ENCODE peak calls at places on chromosome 20, in four cellular contexts. One of them, this sample, is unnamed.

GRCh38 chr20:11411765-11412164 is 505.9 kb upstream of the BTBD3 start:
- DNase-seq in body of pancreas: no peak
- DNase-seq in cardiac muscle cell: no peak
- DNase-seq in prostate gland: no peak
- DNase-seq in this sample: no peak

GRCh38 chr20:17959257-17959627 is 9.4 kb downstream of the SNX5 start:
- DNase-seq in cardiac muscle cell: no peak
- DNase-seq in body of pancreas: no peak
- DNase-seq in prostate gland: no peak
- DNase-seq in this sample: no peak

GRCh38 chr20:5865604-5866003 is 84.7 kb downstream of the TRMT6 start:
- DNase-seq in cardiac muscle cell: no peak
- DNase-seq in prostate gland: no peak
- DNase-seq in body of pancreas: no peak
- DNase-seq in this sample: no peak

GRCh38 chr20:13340088-13340487 is 119.0 kb downstream of the ISM1 start:
- DNase-seq in prostate gland: no peak
- DNase-seq in body of pancreas: no peak
- DNase-seq in cardiac muscle cell: no peak
- DNase-seq in this sample: no peak

GRCh38 chr20:34141293-34141692 is 29.2 kb upstream of the EIF2S2 start:
- DNase-seq in prostate gland: no peak
- DNase-seq in body of pancreas: no peak
- DNase-seq in cardiac muscle cell: no peak
- DNase-seq in this sample: no peak

GRCh38 chr20:39993737-39994136 is 695.3 kb downstream of the MAFB start:
- DNase-seq in body of pancreas: peak
- DNase-seq in prostate gland: no peak
- DNase-seq in cardiac muscle cell: no peak
- DNase-seq in this sample: no peak

GRCh38 chr20:21360686-21361085 is 36.6 kb downstream of the NKX2-4 start:
- DNase-seq in body of pancreas: no peak
- DNase-seq in cardiac muscle cell: peak
- DNase-seq in prostate gland: no peak
- DNase-seq in this sample: no peak

GRCh38 chr20:45445805-45446562 is 23.6 kb upstream of the WFDC2 start:
- DNase-seq in prostate gland: no peak
- DNase-seq in body of pancreas: peak
- DNase-seq in cardiac muscle cell: no peak
- DNase-seq in this sample: no peak

GRCh38 chr20:47680804-47681529 is 104.3 kb downstream of the SULF2 start:
- DNase-seq in body of pancreas: no peak
- DNase-seq in cardiac muscle cell: peak
- DNase-seq in prostate gland: no peak
- DNase-seq in this sample: no peak

GRCh38 chr20:57445774-57446173 is 54.6 kb downstream of the RBM38 start:
- DNase-seq in body of pancreas: no peak
- DNase-seq in cardiac muscle cell: no peak
- DNase-seq in prostate gland: no peak
- DNase-seq in this sample: no peak

GRCh38 chr20:9117548-9117947 is 48.7 kb downstream of the PLCB4 start:
- DNase-seq in prostate gland: no peak
- DNase-seq in cardiac muscle cell: no peak
- DNase-seq in body of pancreas: no peak
- DNase-seq in this sample: no peak

GRCh38 chr20:46681032-46681854 is 8.0 kb downstream of the TP53RK start:
- DNase-seq in cardiac muscle cell: peak
- DNase-seq in body of pancreas: peak
- DNase-seq in prostate gland: peak
- DNase-seq in this sample: peak

GRCh38 chr20:43653966-43654365 is 12.9 kb upstream of the MYBL2 start:
- DNase-seq in body of pancreas: peak
- DNase-seq in cardiac muscle cell: no peak
- DNase-seq in prostate gland: no peak
- DNase-seq in this sample: no peak

GRCh38 chr20:22382742-22383141 is 201.6 kb downstream of the FOXA2 start:
- DNase-seq in prostate gland: no peak
- DNase-seq in cardiac muscle cell: no peak
- DNase-seq in body of pancreas: no peak
- DNase-seq in this sample: no peak

GRCh38 chr20:43543138-43543537 is 15.7 kb upstream of the SGK2 start:
- DNase-seq in prostate gland: peak
- DNase-seq in body of pancreas: no peak
- DNase-seq in cardiac muscle cell: no peak
- DNase-seq in this sample: no peak

GRCh38 chr20:36462440-36463211 is 78.7 kb upstream of the MYL9 start:
- DNase-seq in prostate gland: peak
- DNase-seq in cardiac muscle cell: peak
- DNase-seq in body of pancreas: peak
- DNase-seq in this sample: no peak

GRCh38 chr20:24045621-24046020 is 57.0 kb upstream of the GGTLC1 start:
- DNase-seq in body of pancreas: no peak
- DNase-seq in cardiac muscle cell: no peak
- DNase-seq in prostate gland: no peak
- DNase-seq in this sample: no peak

GRCh38 chr20:46646659-46647380 is 4.4 kb downstream of the SLC13A3 start:
- DNase-seq in prostate gland: no peak
- DNase-seq in cardiac muscle cell: no peak
- DNase-seq in body of pancreas: no peak
- DNase-seq in this sample: no peak

GRCh38 chr20:29318871-29319461 is 1938.5 kb upstream of the DEFB115 start:
- DNase-seq in body of pancreas: no peak
- DNase-seq in cardiac muscle cell: no peak
- DNase-seq in prostate gland: no peak
- DNase-seq in this sample: no peak

GRCh38 chr20:16485406-16485805 is 87.8 kb downstream of the KIF16B start:
- DNase-seq in cardiac muscle cell: no peak
- DNase-seq in body of pancreas: no peak
- DNase-seq in prostate gland: no peak
- DNase-seq in this sample: no peak

GRCh38 chr20:18428490-18429173 is 38.2 kb downstream of the DZANK1 start:
- DNase-seq in cardiac muscle cell: peak
- DNase-seq in prostate gland: no peak
- DNase-seq in body of pancreas: peak
- DNase-seq in this sample: no peak

GRCh38 chr20:688809-689208 is 13.2 kb upstream of the SCRT2 start:
- DNase-seq in prostate gland: no peak
- DNase-seq in cardiac muscle cell: no peak
- DNase-seq in body of pancreas: peak
- DNase-seq in this sample: no peak

GRCh38 chr20:47008842-47009518 is 114.3 kb downstream of the EYA2 start:
- DNase-seq in prostate gland: peak
- DNase-seq in body of pancreas: no peak
- DNase-seq in cardiac muscle cell: no peak
- DNase-seq in this sample: no peak

GRCh38 chr20:41058007-41058673 is 29.5 kb downstream of the TOP1 start:
- DNase-seq in body of pancreas: no peak
- DNase-seq in prostate gland: no peak
- DNase-seq in cardiac muscle cell: peak
- DNase-seq in this sample: peak

GRCh38 chr20:36472656-36473071 is 68.7 kb upstream of the MYL9 start:
- DNase-seq in cardiac muscle cell: no peak
- DNase-seq in prostate gland: peak
- DNase-seq in body of pancreas: peak
- DNase-seq in this sample: no peak

GRCh38 chr20:13105071-13105470 is 96.3 kb downstream of the SPTLC3 start:
- DNase-seq in body of pancreas: no peak
- DNase-seq in cardiac muscle cell: no peak
- DNase-seq in prostate gland: no peak
- DNase-seq in this sample: no peak

GRCh38 chr20:53832499-53832898 is 237.9 kb downstream of the BCAS1 start:
- DNase-seq in body of pancreas: no peak
- DNase-seq in cardiac muscle cell: no peak
- DNase-seq in prostate gland: no peak
- DNase-seq in this sample: no peak

GRCh38 chr20:6519556-6519955 is 247.9 kb upstream of the BMP2 start:
- DNase-seq in body of pancreas: no peak
- DNase-seq in cardiac muscle cell: peak
- DNase-seq in prostate gland: no peak
- DNase-seq in this sample: no peak

GRCh38 chr20:2946988-2947961 is 74.0 kb downstream of the PTPRA start:
- DNase-seq in prostate gland: peak
- DNase-seq in body of pancreas: peak
- DNase-seq in cardiac muscle cell: peak
- DNase-seq in this sample: peak

GRCh38 chr20:31823360-31824124 is 4.4 kb downstream of the MYLK2 start:
- DNase-seq in prostate gland: no peak
- DNase-seq in body of pancreas: no peak
- DNase-seq in cardiac muscle cell: no peak
- DNase-seq in this sample: no peak

GRCh38 chr20:5809495-5809894 is 59.3 kb downstream of the SHLD1 start:
- DNase-seq in prostate gland: no peak
- DNase-seq in cardiac muscle cell: no peak
- DNase-seq in body of pancreas: no peak
- DNase-seq in this sample: no peak

GRCh38 chr20:46683620-46683938 is 5.7 kb downstream of the TP53RK start:
- DNase-seq in prostate gland: no peak
- DNase-seq in cardiac muscle cell: no peak
- DNase-seq in body of pancreas: no peak
- DNase-seq in this sample: no peak

GRCh38 chr20:51373713-51374481 is 168.6 kb downstream of the NFATC2 start:
- DNase-seq in prostate gland: no peak
- DNase-seq in cardiac muscle cell: peak
- DNase-seq in body of pancreas: peak
- DNase-seq in this sample: no peak

GRCh38 chr20:51375561-51375960 is 167.0 kb downstream of the NFATC2 start:
- DNase-seq in prostate gland: no peak
- DNase-seq in body of pancreas: no peak
- DNase-seq in cardiac muscle cell: no peak
- DNase-seq in this sample: no peak

GRCh38 chr20:51376121-51376520 is 166.4 kb downstream of the NFATC2 start:
- DNase-seq in prostate gland: no peak
- DNase-seq in body of pancreas: no peak
- DNase-seq in cardiac muscle cell: no peak
- DNase-seq in this sample: no peak

GRCh38 chr20:51372966-51373365 is 169.6 kb downstream of the NFATC2 start:
- DNase-seq in prostate gland: no peak
- DNase-seq in cardiac muscle cell: no peak
- DNase-seq in body of pancreas: no peak
- DNase-seq in this sample: no peak

DNA sequence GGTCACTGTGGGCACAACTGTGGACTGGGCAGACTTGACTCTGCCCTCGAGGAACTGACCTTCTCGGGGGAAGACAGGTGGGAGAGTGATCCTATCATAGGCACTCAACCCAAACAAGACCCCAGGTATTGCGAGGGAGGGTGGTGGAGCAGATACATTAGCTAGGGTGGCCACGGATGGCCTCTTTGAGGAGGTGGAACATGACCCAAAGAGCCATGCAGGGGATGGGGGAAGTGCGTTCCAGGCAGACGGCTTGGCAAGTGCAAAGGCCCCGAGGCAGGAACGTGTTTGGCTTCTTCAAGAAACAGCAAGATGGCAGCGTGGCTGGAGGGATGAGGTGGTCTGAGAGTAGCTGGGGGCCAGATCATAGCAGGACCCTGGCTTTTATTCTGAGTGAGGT is 167.6 kb downstream of the NFATC2 start:
- DNase-seq in cardiac muscle cell: no peak
- DNase-seq in prostate gland: no peak
- DNase-seq in body of pancreas: no peak
- DNase-seq in this sample: no peak
- H3K27ac ChIP-seq in cardiac muscle cell: no peak
- H3K27ac ChIP-seq in prostate gland: no peak
- H3K27ac ChIP-seq in body of pancreas: no peak
- H3K27ac ChIP-seq in this sample: no peak

GRCh38 chr20:37513764-37514359 is 7.2 kb upstream of the NNAT start:
- DNase-seq in cardiac muscle cell: no peak
- DNase-seq in prostate gland: no peak
- DNase-seq in body of pancreas: no peak
- DNase-seq in this sample: no peak
- H3K27ac ChIP-seq in cardiac muscle cell: no peak
- H3K27ac ChIP-seq in prostate gland: no peak
- H3K27ac ChIP-seq in body of pancreas: no peak
- H3K27ac ChIP-seq in this sample: no peak

GRCh38 chr20:1881240-1881835 is 13.9 kb upstream of the SIRPA start:
- DNase-seq in prostate gland: no peak
- DNase-seq in body of pancreas: peak
- DNase-seq in cardiac muscle cell: no peak
- DNase-seq in this sample: no peak
- H3K27ac ChIP-seq in prostate gland: no peak
- H3K27ac ChIP-seq in body of pancreas: no peak
- H3K27ac ChIP-seq in cardiac muscle cell: no peak
- H3K27ac ChIP-seq in this sample: peak

GRCh38 chr20:35173576-35174192 is 1.8 kb downstream of the PROCR start:
- DNase-seq in body of pancreas: no peak
- DNase-seq in prostate gland: no peak
- DNase-seq in cardiac muscle cell: no peak
- DNase-seq in this sample: no peak

GRCh38 chr20:35174458-35175216 is 2.8 kb downstream of the PROCR start:
- DNase-seq in body of pancreas: peak
- DNase-seq in cardiac muscle cell: no peak
- DNase-seq in prostate gland: no peak
- DNase-seq in this sample: no peak

GRCh38 chr20:35171438-35171752 is 477 bp upstream of the PROCR start:
- DNase-seq in prostate gland: no peak
- DNase-seq in cardiac muscle cell: no peak
- DNase-seq in body of pancreas: no peak
- DNase-seq in this sample: no peak

GRCh38 chr20:35171753-35172433 is at the start of gene PROCR:
- DNase-seq in body of pancreas: peak
- DNase-seq in cardiac muscle cell: peak
- DNase-seq in prostate gland: peak
- DNase-seq in this sample: peak

GRCh38 chr20:35172434-35172806 is 548 bp downstream of the PROCR start:
- DNase-seq in prostate gland: no peak
- DNase-seq in body of pancreas: no peak
- DNase-seq in cardiac muscle cell: no peak
- DNase-seq in this sample: no peak
- H3K27ac ChIP-seq in prostate gland: peak
- H3K27ac ChIP-seq in body of pancreas: no peak
- H3K27ac ChIP-seq in cardiac muscle cell: no peak
- H3K27ac ChIP-seq in this sample: no peak

GRCh38 chr20:63103402-63104311 is 96.9 kb upstream of the BHLHE23 start:
- DNase-seq in prostate gland: no peak
- DNase-seq in cardiac muscle cell: peak
- DNase-seq in body of pancreas: no peak
- DNase-seq in this sample: no peak

GRCh38 chr20:63104312-63105181 is 97.8 kb upstream of the BHLHE23 start:
- DNase-seq in prostate gland: no peak
- DNase-seq in body of pancreas: no peak
- DNase-seq in cardiac muscle cell: no peak
- DNase-seq in this sample: no peak

GRCh38 chr20:63101781-63102719 is 95.3 kb upstream of the BHLHE23 start:
- DNase-seq in cardiac muscle cell: peak
- DNase-seq in prostate gland: no peak
- DNase-seq in body of pancreas: peak
- DNase-seq in this sample: peak

GRCh38 chr20:63100926-63101699 is 94.3 kb upstream of the BHLHE23 start:
- DNase-seq in body of pancreas: no peak
- DNase-seq in prostate gland: no peak
- DNase-seq in cardiac muscle cell: no peak
- DNase-seq in this sample: no peak

GRCh38 chr20:63102720-63103375 is 96.1 kb upstream of the BHLHE23 start:
- DNase-seq in body of pancreas: peak
- DNase-seq in prostate gland: no peak
- DNase-seq in cardiac muscle cell: peak
- DNase-seq in this sample: no peak
- H3K27ac ChIP-seq in body of pancreas: no peak
- H3K27ac ChIP-seq in prostate gland: no peak
- H3K27ac ChIP-seq in cardiac muscle cell: no peak
- H3K27ac ChIP-seq in this sample: peak

This sample was measured in dorsolateral prefrontal cortex.